ENCODE peak calls at places on chromosomes 13 and 19, in five cellular contexts. One of them, this sample, is unnamed. For H3K9me3, the result is how much of the 10 kb centered on the place peaks cover.

GRCh38 chr19:6735181-6735891 is 2.0 kb downstream of the GPR108 start:
- DNase-seq in stomach: no peak
- DNase-seq in upper lobe of right lung: no peak
- DNase-seq in esophagus muscularis mucosa: no peak
- DNase-seq in tibial nerve: no peak
- DNase-seq in this sample: no peak

GRCh38 chr19:1177322-1178114 is 3.5 kb upstream of the SBNO2 start:
- DNase-seq in stomach: no peak
- DNase-seq in upper lobe of right lung: peak
- DNase-seq in esophagus muscularis mucosa: no peak
- DNase-seq in tibial nerve: no peak
- DNase-seq in this sample: peak

GRCh38 chr13:46507978-46508377 is 45.0 kb upstream of the LRCH1 start:
- DNase-seq in stomach: no peak
- DNase-seq in upper lobe of right lung: no peak
- DNase-seq in esophagus muscularis mucosa: no peak
- DNase-seq in tibial nerve: no peak
- DNase-seq in this sample: no peak

GRCh38 chr13:37648604-37649003 is 50.0 kb upstream of the POSTN start:
- DNase-seq in stomach: no peak
- DNase-seq in upper lobe of right lung: no peak
- DNase-seq in esophagus muscularis mucosa: no peak
- DNase-seq in tibial nerve: no peak
- DNase-seq in this sample: no peak

GRCh38 chr13:105220063-105220462 is 1315.4 kb downstream of the EFNB2 start:
- DNase-seq in stomach: no peak
- DNase-seq in upper lobe of right lung: no peak
- DNase-seq in esophagus muscularis mucosa: no peak
- DNase-seq in tibial nerve: no peak
- DNase-seq in this sample: no peak

GRCh38 chr13:94178625-94179244 is 300.7 kb downstream of the DCT start:
- DNase-seq in stomach: no peak
- DNase-seq in upper lobe of right lung: no peak
- DNase-seq in esophagus muscularis mucosa: no peak
- DNase-seq in tibial nerve: no peak
- DNase-seq in this sample: no peak

GRCh38 chr19:29367701-29368306 is 154.9 kb upstream of the UQCRFS1 start:
- DNase-seq in stomach: no peak
- DNase-seq in upper lobe of right lung: no peak
- DNase-seq in esophagus muscularis mucosa: no peak
- DNase-seq in tibial nerve: no peak
- DNase-seq in this sample: no peak

GRCh38 chr19:8515317-8515716 is 1.4 kb upstream of the ZNF414 start:
- DNase-seq in stomach: no peak
- DNase-seq in upper lobe of right lung: peak
- DNase-seq in esophagus muscularis mucosa: no peak
- DNase-seq in tibial nerve: no peak
- DNase-seq in this sample: no peak

GRCh38 chr13:40116008-40116407 is 460.5 kb downstream of the COG6 start:
- DNase-seq in stomach: peak
- DNase-seq in upper lobe of right lung: no peak
- DNase-seq in esophagus muscularis mucosa: no peak
- DNase-seq in tibial nerve: peak
- DNase-seq in this sample: peak

GRCh38 chr13:103067751-103068563 is 1.7 kb upstream of the SLC10A2 start:
- DNase-seq in stomach: no peak
- DNase-seq in upper lobe of right lung: no peak
- DNase-seq in esophagus muscularis mucosa: no peak
- DNase-seq in tibial nerve: no peak
- DNase-seq in this sample: no peak

GRCh38 chr19:51807111-51807701 is 12.2 kb downstream of the FPR3 start:
- DNase-seq in stomach: no peak
- DNase-seq in upper lobe of right lung: no peak
- DNase-seq in esophagus muscularis mucosa: no peak
- DNase-seq in tibial nerve: no peak
- DNase-seq in this sample: no peak

GRCh38 chr13:44280461-44280860 is 93.2 kb upstream of the SERP2 start:
- DNase-seq in stomach: no peak
- DNase-seq in upper lobe of right lung: no peak
- DNase-seq in esophagus muscularis mucosa: no peak
- DNase-seq in tibial nerve: no peak
- DNase-seq in this sample: peak

GRCh38 chr13:77448689-77449088 is 86.8 kb upstream of the SCEL start:
- DNase-seq in stomach: no peak
- DNase-seq in upper lobe of right lung: no peak
- DNase-seq in esophagus muscularis mucosa: no peak
- DNase-seq in tibial nerve: no peak
- DNase-seq in this sample: no peak

GRCh38 chr19:50044922-50045321 is 19.1 kb downstream of the ZNF473 start:
- DNase-seq in stomach: no peak
- DNase-seq in upper lobe of right lung: no peak
- DNase-seq in esophagus muscularis mucosa: no peak
- DNase-seq in tibial nerve: no peak
- DNase-seq in this sample: no peak
- H3K9me3 ChIP-seq in stomach: under half
- H3K9me3 ChIP-seq in upper lobe of right lung: under half
- H3K9me3 ChIP-seq in esophagus muscularis mucosa: under half
- H3K9me3 ChIP-seq in tibial nerve: under half
- H3K9me3 ChIP-seq in this sample: half or more

GRCh38 chr13:73045036-73045435 is 13.8 kb upstream of the KLF5 start:
- DNase-seq in stomach: no peak
- DNase-seq in upper lobe of right lung: no peak
- DNase-seq in esophagus muscularis mucosa: no peak
- DNase-seq in tibial nerve: no peak
- DNase-seq in this sample: no peak
- H3K4me3 ChIP-seq in stomach: no peak
- H3K4me3 ChIP-seq in upper lobe of right lung: no peak
- H3K4me3 ChIP-seq in esophagus muscularis mucosa: no peak
- H3K4me3 ChIP-seq in tibial nerve: no peak
- H3K4me3 ChIP-seq in this sample: no peak

DNA sequence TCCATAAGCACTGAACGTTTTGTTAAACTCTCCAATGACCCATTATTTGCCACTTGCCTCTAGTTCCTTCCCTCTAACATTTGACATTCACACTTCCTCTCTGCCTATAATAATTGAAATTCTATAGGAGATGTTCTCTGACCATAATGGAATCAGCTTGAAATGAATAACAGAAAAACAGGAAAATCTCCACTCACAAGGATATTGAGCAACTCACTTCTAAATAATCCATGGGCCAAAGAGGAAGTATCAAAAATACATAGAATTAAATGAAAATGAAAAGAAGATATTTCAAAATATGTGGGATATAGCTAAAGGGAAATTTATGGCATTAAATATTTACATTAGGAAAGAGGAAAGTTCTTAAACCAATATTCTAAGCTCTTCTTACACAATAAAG is 3.4 kb upstream of the FCGBP start:
- DNase-seq in stomach: no peak
- DNase-seq in upper lobe of right lung: no peak
- DNase-seq in esophagus muscularis mucosa: no peak
- DNase-seq in tibial nerve: no peak
- DNase-seq in this sample: no peak
- H3K9me3 ChIP-seq in stomach: under half
- H3K9me3 ChIP-seq in upper lobe of right lung: under half
- H3K9me3 ChIP-seq in esophagus muscularis mucosa: under half
- H3K9me3 ChIP-seq in tibial nerve: under half
- H3K9me3 ChIP-seq in this sample: under half

DNA sequence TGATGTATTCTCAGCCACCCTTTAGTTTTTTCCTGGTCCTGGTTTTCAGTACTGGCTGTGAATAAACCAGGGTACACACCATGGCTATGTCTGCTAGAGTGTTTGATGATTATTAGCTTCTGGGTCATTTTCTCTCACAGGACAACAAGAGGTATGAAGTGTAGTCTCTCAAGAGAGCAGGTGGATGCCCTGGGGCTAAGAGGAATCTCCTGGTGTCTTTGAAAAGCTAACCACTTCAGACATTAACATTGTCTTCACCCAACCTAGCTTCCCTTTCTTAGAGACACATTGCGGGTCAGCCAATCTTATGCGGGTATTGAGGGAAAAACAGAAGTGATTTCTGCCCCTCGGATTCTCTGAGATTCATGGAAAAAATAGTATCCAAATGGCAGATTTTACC is 1.6 kb downstream of the ZNF730 start:
- DNase-seq in stomach: no peak
- DNase-seq in upper lobe of right lung: no peak
- DNase-seq in esophagus muscularis mucosa: no peak
- DNase-seq in tibial nerve: no peak
- DNase-seq in this sample: no peak
- H3K4me3 ChIP-seq in stomach: no peak
- H3K4me3 ChIP-seq in upper lobe of right lung: no peak
- H3K4me3 ChIP-seq in esophagus muscularis mucosa: no peak
- H3K4me3 ChIP-seq in tibial nerve: no peak
- H3K4me3 ChIP-seq in this sample: no peak

GRCh38 chr19:58278156-58279041 is at the start of gene ZNF8:
- DNase-seq in stomach: peak
- DNase-seq in upper lobe of right lung: peak
- DNase-seq in esophagus muscularis mucosa: peak
- DNase-seq in tibial nerve: peak
- DNase-seq in this sample: peak
- H3K9me3 ChIP-seq in stomach: under half
- H3K9me3 ChIP-seq in upper lobe of right lung: under half
- H3K9me3 ChIP-seq in esophagus muscularis mucosa: under half
- H3K9me3 ChIP-seq in tibial nerve: under half
- H3K9me3 ChIP-seq in this sample: under half

DNA sequence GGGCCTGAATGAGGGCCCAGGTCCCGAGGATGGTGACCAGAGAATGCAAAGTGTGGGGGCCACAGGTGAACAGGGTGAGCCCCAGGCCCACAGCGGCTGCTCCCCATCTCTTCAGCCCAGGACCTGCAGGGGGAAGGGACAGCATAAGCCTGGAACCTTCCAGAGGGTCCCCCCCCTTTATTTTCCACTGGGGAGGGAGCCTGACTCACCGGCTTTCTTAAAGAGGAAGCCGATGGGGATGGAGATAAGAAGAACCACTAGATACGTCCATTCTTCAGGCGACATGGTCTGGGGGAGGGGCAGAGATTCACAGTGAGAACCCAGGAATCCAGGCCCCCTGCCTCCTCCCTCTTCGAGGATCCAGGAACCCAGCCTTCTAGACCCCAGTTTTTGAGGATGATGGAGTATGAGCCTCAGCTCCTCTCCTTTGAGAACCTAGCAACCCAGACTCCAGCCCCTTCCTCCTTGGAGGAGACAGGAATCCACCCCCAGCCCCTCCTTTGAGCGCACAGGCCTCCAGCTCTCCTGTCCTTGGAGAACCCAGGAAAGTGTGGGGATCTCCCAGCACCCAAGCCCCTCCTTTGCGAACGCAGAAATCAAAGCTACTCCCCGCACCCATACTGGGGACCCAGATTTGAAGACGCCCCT is 1.0 kb downstream of the MBOAT7 start:
- DNase-seq in stomach: no peak
- DNase-seq in upper lobe of right lung: peak
- DNase-seq in esophagus muscularis mucosa: no peak
- DNase-seq in tibial nerve: no peak
- DNase-seq in this sample: peak
- H3K4me3 ChIP-seq in stomach: peak
- H3K4me3 ChIP-seq in upper lobe of right lung: peak
- H3K4me3 ChIP-seq in esophagus muscularis mucosa: peak
- H3K4me3 ChIP-seq in tibial nerve: peak
- H3K4me3 ChIP-seq in this sample: peak

GRCh38 chr19:14053032-14053431 is 8.8 kb downstream of the PALM3 start:
- DNase-seq in stomach: no peak
- DNase-seq in upper lobe of right lung: no peak
- DNase-seq in esophagus muscularis mucosa: no peak
- DNase-seq in tibial nerve: no peak
- DNase-seq in this sample: no peak

GRCh38 chr19:14052470-14052869 is 9.4 kb downstream of the PALM3 start:
- DNase-seq in stomach: no peak
- DNase-seq in upper lobe of right lung: no peak
- DNase-seq in esophagus muscularis mucosa: no peak
- DNase-seq in tibial nerve: no peak
- DNase-seq in this sample: no peak

GRCh38 chr19:14051980-14052379 is 9.9 kb downstream of the PALM3 start:
- DNase-seq in stomach: no peak
- DNase-seq in upper lobe of right lung: peak
- DNase-seq in esophagus muscularis mucosa: no peak
- DNase-seq in tibial nerve: no peak
- DNase-seq in this sample: no peak

GRCh38 chr19:14050512-14050911 is 11.4 kb downstream of the PALM3 start:
- DNase-seq in stomach: no peak
- DNase-seq in upper lobe of right lung: no peak
- DNase-seq in esophagus muscularis mucosa: no peak
- DNase-seq in tibial nerve: no peak
- DNase-seq in this sample: no peak

DNA sequence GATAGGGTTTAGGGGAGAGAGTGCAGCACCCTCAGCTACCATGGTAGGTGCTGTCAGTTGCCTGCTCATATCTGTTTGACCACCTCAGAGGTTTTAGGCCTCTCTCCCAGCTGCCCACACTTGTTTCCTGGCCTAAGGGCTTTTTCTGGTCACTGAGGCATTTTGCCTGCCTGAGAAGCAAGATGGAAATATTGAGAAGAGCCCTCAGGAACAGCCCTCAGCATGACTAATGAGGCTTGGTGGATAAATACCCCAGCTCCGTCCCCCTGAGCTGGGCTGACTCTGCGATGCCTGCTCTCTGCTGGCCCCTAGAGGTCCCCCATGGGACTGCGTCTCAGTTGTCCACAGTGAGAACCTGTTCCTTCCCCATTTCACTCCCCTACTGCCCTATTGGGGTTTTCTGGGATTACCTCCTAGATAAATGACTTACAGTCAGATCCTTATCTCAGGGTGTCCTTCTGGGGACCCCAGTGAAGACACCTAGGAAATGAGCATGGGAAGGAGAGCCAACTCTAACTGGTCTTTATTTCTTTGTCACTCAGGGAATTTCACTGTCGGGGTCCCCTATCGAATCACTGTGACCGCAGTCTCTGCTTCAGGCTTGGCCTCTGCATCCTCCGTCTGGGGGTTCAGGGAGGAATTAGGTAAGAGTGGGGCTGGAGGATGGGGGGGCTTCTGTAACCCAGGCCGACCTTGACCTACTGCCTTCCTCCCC is 13.3 kb downstream of the PALM3 start:
- DNase-seq in stomach: peak
- DNase-seq in upper lobe of right lung: peak
- DNase-seq in esophagus muscularis mucosa: peak
- DNase-seq in tibial nerve: peak
- DNase-seq in this sample: peak
- H3K9me3 ChIP-seq in stomach: under half
- H3K9me3 ChIP-seq in upper lobe of right lung: under half
- H3K9me3 ChIP-seq in esophagus muscularis mucosa: under half
- H3K9me3 ChIP-seq in tibial nerve: under half
- H3K9me3 ChIP-seq in this sample: under half